ENCODE peak calls at places on chromosome 19, in nine cellular contexts. One of them, this sample, is unnamed.

GRCh38 chr19:1601613-1602064 is 3.6 kb downstream of the UQCR11 start:
- DNase-seq in NCI-H2227 treated with DMSO at 0.1 percent for 48 hours: no peak
- DNase-seq in stimulated activated CD4-positive, alpha-beta T cell treated with anti-CD3 and anti-CD28 coated beads, Interleukin-2, amount 100 ng/mL, for 48 hours: no peak
- DNase-seq in psoas muscle: no peak
- DNase-seq in ACHN: no peak
- DNase-seq in NCI-H1436: no peak
- DNase-seq in RCC 7860: no peak
- DNase-seq in upper lobe of left lung: no peak
- DNase-seq in Panc1: no peak
- DNase-seq in this sample: no peak

GRCh38 chr19:28394705-28395104 is 818.2 kb downstream of the UQCRFS1 start:
- DNase-seq in NCI-H2227 treated with DMSO at 0.1 percent for 48 hours: no peak
- DNase-seq in stimulated activated CD4-positive, alpha-beta T cell treated with anti-CD3 and anti-CD28 coated beads, Interleukin-2, amount 100 ng/mL, for 48 hours: no peak
- DNase-seq in psoas muscle: no peak
- DNase-seq in ACHN: no peak
- DNase-seq in NCI-H1436: no peak
- DNase-seq in RCC 7860: no peak
- DNase-seq in upper lobe of left lung: no peak
- DNase-seq in Panc1: no peak
- DNase-seq in this sample: no peak

GRCh38 chr19:50500753-50501151 is 10.2 kb downstream of the JOSD2 start:
- DNase-seq in NCI-H2227 treated with DMSO at 0.1 percent for 48 hours: no peak
- DNase-seq in stimulated activated CD4-positive, alpha-beta T cell treated with anti-CD3 and anti-CD28 coated beads, Interleukin-2, amount 100 ng/mL, for 48 hours: no peak
- DNase-seq in psoas muscle: peak
- DNase-seq in ACHN: no peak
- DNase-seq in NCI-H1436: no peak
- DNase-seq in RCC 7860: no peak
- DNase-seq in upper lobe of left lung: no peak
- DNase-seq in Panc1: no peak
- DNase-seq in this sample: no peak

GRCh38 chr19:35903550-35904179 is 1.3 kb downstream of the HCST start:
- DNase-seq in NCI-H2227 treated with DMSO at 0.1 percent for 48 hours: peak
- DNase-seq in stimulated activated CD4-positive, alpha-beta T cell treated with anti-CD3 and anti-CD28 coated beads, Interleukin-2, amount 100 ng/mL, for 48 hours: peak
- DNase-seq in psoas muscle: peak
- DNase-seq in ACHN: no peak
- DNase-seq in NCI-H1436: peak
- DNase-seq in RCC 7860: peak
- DNase-seq in upper lobe of left lung: peak
- DNase-seq in Panc1: no peak
- DNase-seq in this sample: peak

GRCh38 chr19:8441725-8442544 is 2.8 kb upstream of the HNRNPM start:
- DNase-seq in NCI-H2227 treated with DMSO at 0.1 percent for 48 hours: no peak
- DNase-seq in stimulated activated CD4-positive, alpha-beta T cell treated with anti-CD3 and anti-CD28 coated beads, Interleukin-2, amount 100 ng/mL, for 48 hours: no peak
- DNase-seq in psoas muscle: no peak
- DNase-seq in ACHN: no peak
- DNase-seq in NCI-H1436: no peak
- DNase-seq in RCC 7860: no peak
- DNase-seq in upper lobe of left lung: no peak
- DNase-seq in Panc1: no peak
- DNase-seq in this sample: no peak

GRCh38 chr19:13838943-13839192 is 38.1 kb upstream of the NANOS3 start:
- DNase-seq in NCI-H2227 treated with DMSO at 0.1 percent for 48 hours: no peak
- DNase-seq in stimulated activated CD4-positive, alpha-beta T cell treated with anti-CD3 and anti-CD28 coated beads, Interleukin-2, amount 100 ng/mL, for 48 hours: no peak
- DNase-seq in psoas muscle: no peak
- DNase-seq in ACHN: no peak
- DNase-seq in NCI-H1436: no peak
- DNase-seq in RCC 7860: no peak
- DNase-seq in upper lobe of left lung: no peak
- DNase-seq in Panc1: no peak
- DNase-seq in this sample: no peak

GRCh38 chr19:6773323-6773931 is 919 bp downstream of the VAV1 start:
- DNase-seq in NCI-H2227 treated with DMSO at 0.1 percent for 48 hours: no peak
- DNase-seq in stimulated activated CD4-positive, alpha-beta T cell treated with anti-CD3 and anti-CD28 coated beads, Interleukin-2, amount 100 ng/mL, for 48 hours: peak
- DNase-seq in psoas muscle: peak
- DNase-seq in ACHN: no peak
- DNase-seq in NCI-H1436: no peak
- DNase-seq in RCC 7860: no peak
- DNase-seq in upper lobe of left lung: peak
- DNase-seq in Panc1: no peak
- DNase-seq in this sample: no peak

GRCh38 chr19:51000981-51001380 is 423 bp downstream of the KLK8 start:
- DNase-seq in NCI-H2227 treated with DMSO at 0.1 percent for 48 hours: no peak
- DNase-seq in stimulated activated CD4-positive, alpha-beta T cell treated with anti-CD3 and anti-CD28 coated beads, Interleukin-2, amount 100 ng/mL, for 48 hours: no peak
- DNase-seq in psoas muscle: no peak
- DNase-seq in ACHN: no peak
- DNase-seq in NCI-H1436: no peak
- DNase-seq in RCC 7860: no peak
- DNase-seq in upper lobe of left lung: no peak
- DNase-seq in Panc1: no peak
- DNase-seq in this sample: no peak

GRCh38 chr19:6480843-6481415 is 658 bp downstream of the DENND1C start:
- DNase-seq in NCI-H2227 treated with DMSO at 0.1 percent for 48 hours: no peak
- DNase-seq in stimulated activated CD4-positive, alpha-beta T cell treated with anti-CD3 and anti-CD28 coated beads, Interleukin-2, amount 100 ng/mL, for 48 hours: no peak
- DNase-seq in psoas muscle: no peak
- DNase-seq in ACHN: no peak
- DNase-seq in NCI-H1436: no peak
- DNase-seq in RCC 7860: no peak
- DNase-seq in upper lobe of left lung: no peak
- DNase-seq in Panc1: no peak
- DNase-seq in this sample: no peak

GRCh38 chr19:33323093-33323820 is 20.9 kb upstream of the CEBPA start:
- DNase-seq in NCI-H2227 treated with DMSO at 0.1 percent for 48 hours: no peak
- DNase-seq in stimulated activated CD4-positive, alpha-beta T cell treated with anti-CD3 and anti-CD28 coated beads, Interleukin-2, amount 100 ng/mL, for 48 hours: no peak
- DNase-seq in psoas muscle: no peak
- DNase-seq in ACHN: no peak
- DNase-seq in NCI-H1436: no peak
- DNase-seq in RCC 7860: no peak
- DNase-seq in upper lobe of left lung: no peak
- DNase-seq in Panc1: no peak
- DNase-seq in this sample: no peak

GRCh38 chr19:34310494-34310981 is 54.5 kb upstream of the GPI start:
- DNase-seq in NCI-H2227 treated with DMSO at 0.1 percent for 48 hours: no peak
- DNase-seq in stimulated activated CD4-positive, alpha-beta T cell treated with anti-CD3 and anti-CD28 coated beads, Interleukin-2, amount 100 ng/mL, for 48 hours: no peak
- DNase-seq in psoas muscle: no peak
- DNase-seq in ACHN: no peak
- DNase-seq in NCI-H1436: no peak
- DNase-seq in RCC 7860: no peak
- DNase-seq in upper lobe of left lung: no peak
- DNase-seq in Panc1: no peak
- DNase-seq in this sample: no peak

GRCh38 chr19:49180659-49181058 is 23.1 kb downstream of the TRPM4 start:
- DNase-seq in NCI-H2227 treated with DMSO at 0.1 percent for 48 hours: no peak
- DNase-seq in stimulated activated CD4-positive, alpha-beta T cell treated with anti-CD3 and anti-CD28 coated beads, Interleukin-2, amount 100 ng/mL, for 48 hours: no peak
- DNase-seq in psoas muscle: no peak
- DNase-seq in ACHN: no peak
- DNase-seq in NCI-H1436: no peak
- DNase-seq in RCC 7860: no peak
- DNase-seq in upper lobe of left lung: no peak
- DNase-seq in Panc1: no peak
- DNase-seq in this sample: no peak

GRCh38 chr19:29512748-29513147 is 13.0 kb upstream of the VSTM2B start:
- DNase-seq in NCI-H2227 treated with DMSO at 0.1 percent for 48 hours: no peak
- DNase-seq in stimulated activated CD4-positive, alpha-beta T cell treated with anti-CD3 and anti-CD28 coated beads, Interleukin-2, amount 100 ng/mL, for 48 hours: no peak
- DNase-seq in psoas muscle: no peak
- DNase-seq in ACHN: no peak
- DNase-seq in NCI-H1436: no peak
- DNase-seq in RCC 7860: no peak
- DNase-seq in upper lobe of left lung: no peak
- DNase-seq in Panc1: no peak
- DNase-seq in this sample: no peak

GRCh38 chr19:47226426-47227346 is 4.3 kb downstream of the BBC3 start:
- DNase-seq in NCI-H2227 treated with DMSO at 0.1 percent for 48 hours: no peak
- DNase-seq in stimulated activated CD4-positive, alpha-beta T cell treated with anti-CD3 and anti-CD28 coated beads, Interleukin-2, amount 100 ng/mL, for 48 hours: no peak
- DNase-seq in psoas muscle: peak
- DNase-seq in ACHN: peak
- DNase-seq in NCI-H1436: no peak
- DNase-seq in RCC 7860: peak
- DNase-seq in upper lobe of left lung: peak
- DNase-seq in Panc1: no peak
- DNase-seq in this sample: peak

GRCh38 chr19:3880471-3881271 is at the start of gene ATCAY:
- DNase-seq in NCI-H2227 treated with DMSO at 0.1 percent for 48 hours: peak
- DNase-seq in stimulated activated CD4-positive, alpha-beta T cell treated with anti-CD3 and anti-CD28 coated beads, Interleukin-2, amount 100 ng/mL, for 48 hours: no peak
- DNase-seq in psoas muscle: no peak
- DNase-seq in ACHN: no peak
- DNase-seq in NCI-H1436: peak
- DNase-seq in RCC 7860: no peak
- DNase-seq in upper lobe of left lung: no peak
- DNase-seq in Panc1: no peak
- DNase-seq in this sample: no peak

This sample was measured in H54.